ENCODE peak calls at places on chromosomes 16 and 17, in eight cellular contexts. V, E, T, B, W, U, Y and N are unnamed samples.

GRCh38 chr17:78741644-78742284 is 40.3 kb downstream of the CYTH1 start:
- DNase-seq in V (no peak), E (no peak), T (no peak), B (no peak), W (no peak), U (no peak), Y (no peak), N (no peak)

GRCh38 chr16:68367034-68367433 is 56.2 kb downstream of the PRMT7 start:
- DNase-seq in V (no peak), E (peak; percentile 67), T (peak; percentile 22), B (no peak), W (peak; percentile 52), U (no peak), Y (no peak), N (no peak)

GRCh38 chr17:6361733-6362132 is 73.2 kb downstream of the AIPL1 start:
- DNase-seq in V (no peak), E (peak; percentile 5), T (peak; percentile 57), B (no peak), W (no peak), U (no peak), Y (no peak), N (no peak)

GRCh38 chr16:85004587-85005205 is 6.6 kb downstream of the ZDHHC7 start:
- DNase-seq in V (no peak), E (no peak), T (peak; percentile 23), B (peak; percentile 56), W (no peak), U (no peak), Y (peak; percentile 70), N (no peak)

GRCh38 chr16:81576696-81577095 is 132.1 kb downstream of the CMIP start:
- DNase-seq in V (no peak), E (no peak), T (no peak), B (no peak), W (no peak), U (no peak), Y (no peak), N (no peak)

GRCh38 chr16:55120408-55120807 is 189.7 kb downstream of the IRX5 start:
- DNase-seq in V (no peak), E (no peak), T (no peak), B (no peak), W (no peak), U (no peak), Y (no peak), N (no peak)

GRCh38 chr16:85751665-85752501 is 987 bp upstream of the C16orf74 start:
- DNase-seq in V (no peak), E (no peak), T (peak; percentile 53), B (no peak), W (no peak), U (no peak), Y (no peak), N (no peak)

GRCh38 chr17:80923211-80924110 is 68.2 kb upstream of the CHMP6 start:
- DNase-seq in V (no peak), E (no peak), T (no peak), B (no peak), W (no peak), U (no peak), Y (peak; percentile 60), N (no peak)

GRCh38 chr17:8189041-8189710 is 804 bp downstream of the BORCS6 start:
- DNase-seq in V (peak; percentile 40), E (peak; percentile 48), T (peak; percentile 37), B (no peak), W (peak; percentile 42), U (no peak), Y (peak; percentile 78), N (no peak)

GRCh38 chr17:47811709-47812108 is 9.9 kb downstream of the OSBPL7 start:
- DNase-seq in V (no peak), E (no peak), T (no peak), B (no peak), W (no peak), U (no peak), Y (no peak), N (peak; percentile 5)

GRCh38 chr16:67190448-67191399 is 788 bp upstream of the EXOC3L1 start:
- DNase-seq in V (no peak), E (no peak), T (no peak), B (no peak), W (no peak), U (no peak), Y (no peak), N (no peak)

GRCh38 chr17:74859439-74860228 is at the start of gene GRIN2C:
- DNase-seq in V (no peak), E (no peak), T (no peak), B (no peak), W (no peak), U (no peak), Y (no peak), N (no peak)

GRCh38 chr17:81049973-81050551 is 15.1 kb downstream of the BAIAP2 start:
- DNase-seq in V (peak; percentile 39), E (no peak), T (no peak), B (peak; percentile 77), W (peak; percentile 47), U (peak; percentile 21), Y (peak; percentile 87), N (no peak)

GRCh38 chr16:88329726-88330700 is 52.7 kb upstream of the ZNF469 start:
- DNase-seq in V (no peak), E (no peak), T (no peak), B (no peak), W (no peak), U (no peak), Y (no peak), N (no peak)

GRCh38 chr17:17785407-17785806 is 51.4 kb downstream of the SREBF1 start:
- DNase-seq in V (peak; percentile 48), E (no peak), T (no peak), B (no peak), W (no peak), U (no peak), Y (no peak), N (no peak)

GRCh38 chr16:81458149-81458669 is 13.6 kb downstream of the CMIP start:
- DNase-seq in V (no peak), E (no peak), T (no peak), B (no peak), W (no peak), U (no peak), Y (no peak), N (no peak)

DNA sequence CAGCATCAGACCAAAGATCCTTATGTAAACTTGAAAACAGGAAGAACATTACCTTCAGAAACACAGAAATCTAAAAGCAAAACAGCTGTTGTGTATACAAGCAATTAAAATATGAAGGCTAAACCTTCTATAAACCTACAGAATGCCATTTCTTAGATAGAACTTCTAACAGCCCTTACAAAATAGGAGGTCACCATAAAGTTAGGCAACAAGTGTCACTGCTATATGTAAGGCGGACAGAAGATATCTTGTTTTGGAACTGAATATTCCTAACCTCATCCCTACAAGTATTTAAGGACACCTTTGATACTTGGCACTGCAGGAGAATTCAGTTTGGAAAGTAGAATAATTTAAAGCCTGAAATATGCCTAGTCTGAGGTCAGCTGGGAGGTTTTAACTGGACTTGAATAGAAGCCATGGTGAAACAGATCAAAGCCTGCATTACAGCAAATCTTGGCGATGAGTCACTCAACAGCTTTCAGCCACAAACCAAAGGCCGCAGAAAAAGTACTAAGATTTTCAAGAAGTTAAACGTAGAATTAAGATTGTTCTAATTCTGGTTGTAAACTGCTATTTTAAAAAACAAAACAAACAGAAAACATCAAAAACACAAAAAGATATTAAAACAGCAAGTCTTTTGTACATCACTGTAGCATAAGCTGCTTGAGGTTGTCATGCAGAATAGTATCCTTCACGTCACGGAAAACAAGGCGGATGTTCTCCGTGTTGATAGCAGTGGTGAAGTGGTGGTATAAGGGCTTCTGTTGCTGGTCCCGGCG is 42.7 kb downstream of the GNA13 start:
- DNase-seq in V (no peak), E (peak; percentile 54), T (no peak), B (no peak), W (no peak), U (no peak), Y (no peak), N (no peak)
- H3K36me3 ChIP-seq in V (peaks cover 9% of the 10 kb centered on the region), E (peaks cover 45% of the 10 kb centered on the region), T (peaks cover 5% of the 10 kb centered on the region), B (no peaks in the 10 kb centered on the region), W (no peaks in the 10 kb centered on the region), U (peaks cover 5% of the 10 kb centered on the region), Y (peaks cover 37% of the 10 kb centered on the region), N (peaks cover 5% of the 10 kb centered on the region)

GRCh38 chr16:72384651-72385050 is 212.7 kb upstream of the PMFBP1 start:
- DNase-seq in V (no peak), E (no peak), T (no peak), B (no peak), W (no peak), U (no peak), Y (no peak), N (no peak)
- H3K9me3 ChIP-seq in V (peaks cover 4% of the 10 kb centered on the region), E (no peaks in the 10 kb centered on the region), T (no peaks in the 10 kb centered on the region), B (no peaks in the 10 kb centered on the region), W (no peaks in the 10 kb centered on the region), U (no peaks in the 10 kb centered on the region), Y (peaks cover 4% of the 10 kb centered on the region), N (no peaks in the 10 kb centered on the region)

GRCh38 chr16:2043296-2043979 is 4.2 kb downstream of the NTHL1 start:
- DNase-seq in V (no peak), E (no peak), T (no peak), B (peak; percentile 83), W (no peak), U (no peak), Y (peak; percentile 86), N (no peak)
- H3K27ac ChIP-seq in V (no peak overlapping the region), E (no peak overlapping the region), T (peak overlapping the region; percentile 30), B (peak overlapping the region; percentile 75), W (peak overlapping the region; percentile 38), U (no peak overlapping the region), Y (peak overlapping the region; percentile 59), N (no peak overlapping the region)

GRCh38 chr16:16136588-16136987 is 86.7 kb downstream of the ABCC6 start:
- DNase-seq in V (no peak), E (no peak), T (no peak), B (no peak), W (no peak), U (no peak), Y (no peak), N (no peak)
- H3K36me3 ChIP-seq in V (peaks cover 12% of the 10 kb centered on the region), E (peaks cover 97% of the 10 kb centered on the region), T (peaks cover 48% of the 10 kb centered on the region), B (no peaks in the 10 kb centered on the region), W (no peaks in the 10 kb centered on the region), U (peaks cover 28% of the 10 kb centered on the region), Y (peaks cover 97% of the 10 kb centered on the region), N (peaks cover 89% of the 10 kb centered on the region)